ENCODE peak calls at places on chromosomes 11 and 22, in four cellular contexts. One of them, this sample, is unnamed.

GRCh38 chr11:46361283-46362145 is 14.3 kb downstream of the DGKZ start:
- DNase-seq in keratinocyte: no peak
- DNase-seq in psoas muscle: peak; percentile 80
- DNase-seq in tibial artery: peak; percentile 90
- DNase-seq in this sample: peak; percentile 80

GRCh38 chr11:27353593-27354358 is 9.2 kb downstream of the CCDC34 start:
- DNase-seq in psoas muscle: no peak
- DNase-seq in keratinocyte: no peak
- DNase-seq in tibial artery: no peak
- DNase-seq in this sample: no peak

GRCh38 chr22:26435327-26436093 is 6.5 kb downstream of the ASPHD2 start:
- DNase-seq in keratinocyte: no peak
- DNase-seq in psoas muscle: no peak
- DNase-seq in tibial artery: no peak
- DNase-seq in this sample: no peak

GRCh38 chr22:27433585-27434190 is 367.9 kb downstream of the MN1 start:
- DNase-seq in psoas muscle: no peak
- DNase-seq in keratinocyte: no peak
- DNase-seq in tibial artery: no peak
- DNase-seq in this sample: no peak

GRCh38 chr11:65204143-65204542 is 22.4 kb downstream of the CAPN1 start:
- DNase-seq in tibial artery: peak; percentile 31
- DNase-seq in psoas muscle: no peak
- DNase-seq in keratinocyte: no peak
- DNase-seq in this sample: no peak

GRCh38 chr11:113730887-113731726 is 25.0 kb upstream of the TMPRSS5 start:
- DNase-seq in tibial artery: no peak
- DNase-seq in psoas muscle: peak; percentile 20
- DNase-seq in keratinocyte: no peak
- DNase-seq in this sample: no peak

GRCh38 chr11:20111871-20112270 is 48.4 kb downstream of the DBX1 start:
- DNase-seq in tibial artery: no peak
- DNase-seq in psoas muscle: no peak
- DNase-seq in keratinocyte: no peak
- DNase-seq in this sample: no peak

GRCh38 chr22:23180301-23180892 is at the start of gene BCR:
- DNase-seq in psoas muscle: peak; percentile 76
- DNase-seq in keratinocyte: no peak
- DNase-seq in tibial artery: peak; percentile 89
- DNase-seq in this sample: peak; percentile 72

GRCh38 chr11:113683481-113684046 is 22.5 kb downstream of the TMPRSS5 start:
- DNase-seq in keratinocyte: no peak
- DNase-seq in psoas muscle: no peak
- DNase-seq in tibial artery: no peak
- DNase-seq in this sample: no peak

GRCh38 chr22:37659066-37659896 is 758 bp downstream of the PDXP start:
- DNase-seq in psoas muscle: no peak
- DNase-seq in tibial artery: no peak
- DNase-seq in keratinocyte: no peak
- DNase-seq in this sample: no peak

GRCh38 chr22:50049299-50050195 is 8.6 kb downstream of the TTLL8 start:
- DNase-seq in keratinocyte: no peak
- DNase-seq in psoas muscle: no peak
- DNase-seq in tibial artery: no peak
- DNase-seq in this sample: no peak

GRCh38 chr22:49999063-49999900 is 13.3 kb downstream of the IL17REL start:
- DNase-seq in tibial artery: peak; percentile 53
- DNase-seq in keratinocyte: no peak
- DNase-seq in psoas muscle: no peak
- DNase-seq in this sample: no peak

GRCh38 chr11:127791844-127792243 is 791.3 kb upstream of the KIRREL3 start:
- DNase-seq in psoas muscle: no peak
- DNase-seq in keratinocyte: no peak
- DNase-seq in tibial artery: no peak
- DNase-seq in this sample: no peak

GRCh38 chr22:49671331-49672012 is 156.2 kb downstream of the BRD1 start:
- DNase-seq in keratinocyte: no peak
- DNase-seq in tibial artery: peak; percentile 21
- DNase-seq in psoas muscle: no peak
- DNase-seq in this sample: no peak

GRCh38 chr22:43144949-43145348 is 1.8 kb upstream of the MCAT start:
- DNase-seq in tibial artery: no peak
- DNase-seq in psoas muscle: no peak
- DNase-seq in keratinocyte: no peak
- DNase-seq in this sample: no peak

GRCh38 chr11:81359476-81359875 is 1374.2 kb downstream of the FAM181B start:
- DNase-seq in keratinocyte: no peak
- DNase-seq in psoas muscle: no peak
- DNase-seq in tibial artery: no peak
- DNase-seq in this sample: no peak

GRCh38 chr22:40668611-40669390 is 10.5 kb upstream of the MCHR1 start:
- DNase-seq in psoas muscle: no peak
- DNase-seq in keratinocyte: no peak
- DNase-seq in tibial artery: no peak
- DNase-seq in this sample: no peak

GRCh38 chr22:29485448-29485847 is 5.4 kb downstream of the NEFH start:
- DNase-seq in tibial artery: no peak
- DNase-seq in keratinocyte: no peak
- DNase-seq in psoas muscle: no peak
- DNase-seq in this sample: no peak

GRCh38 chr22:29481265-29482000 is 1.4 kb downstream of the NEFH start:
- DNase-seq in keratinocyte: no peak
- DNase-seq in psoas muscle: peak; percentile 27
- DNase-seq in tibial artery: no peak
- DNase-seq in this sample: no peak

GRCh38 chr22:29482253-29482652 is 2.2 kb downstream of the NEFH start:
- DNase-seq in keratinocyte: no peak
- DNase-seq in tibial artery: no peak
- DNase-seq in psoas muscle: no peak
- DNase-seq in this sample: no peak

GRCh38 chr22:29482726-29483125 is 2.7 kb downstream of the NEFH start:
- DNase-seq in keratinocyte: no peak
- DNase-seq in psoas muscle: no peak
- DNase-seq in tibial artery: no peak
- DNase-seq in this sample: no peak

DNA sequence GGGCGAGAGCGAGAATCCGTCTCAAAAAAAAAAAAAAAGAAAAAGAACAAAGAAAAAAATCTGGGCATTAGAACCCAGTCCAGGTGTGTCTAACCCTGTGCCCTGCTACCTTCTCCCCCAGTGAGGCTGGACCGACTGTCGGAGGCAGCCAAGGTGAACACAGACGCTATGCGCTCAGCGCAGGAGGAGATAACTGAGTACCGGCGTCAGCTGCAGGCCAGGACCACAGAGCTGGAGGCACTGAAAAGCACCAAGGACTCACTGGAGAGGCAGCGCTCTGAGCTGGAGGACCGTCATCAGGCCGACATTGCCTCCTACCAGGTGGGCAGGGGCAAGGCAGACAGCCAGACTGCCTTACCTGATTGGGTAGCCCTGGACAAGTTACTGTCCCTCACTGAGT is 3.2 kb downstream of the NEFH start:
- DNase-seq in psoas muscle: no peak
- DNase-seq in tibial artery: no peak
- DNase-seq in keratinocyte: no peak
- DNase-seq in this sample: no peak
- H3K27me3 ChIP-seq in psoas muscle: peaks cover 35% of the 10 kb centered on the region
- H3K27me3 ChIP-seq in tibial artery: no peaks in the 10 kb centered on the region
- H3K27me3 ChIP-seq in keratinocyte: peaks cover 45% of the 10 kb centered on the region
- H3K27me3 ChIP-seq in this sample: peaks cover 15% of the 10 kb centered on the region

DNA sequence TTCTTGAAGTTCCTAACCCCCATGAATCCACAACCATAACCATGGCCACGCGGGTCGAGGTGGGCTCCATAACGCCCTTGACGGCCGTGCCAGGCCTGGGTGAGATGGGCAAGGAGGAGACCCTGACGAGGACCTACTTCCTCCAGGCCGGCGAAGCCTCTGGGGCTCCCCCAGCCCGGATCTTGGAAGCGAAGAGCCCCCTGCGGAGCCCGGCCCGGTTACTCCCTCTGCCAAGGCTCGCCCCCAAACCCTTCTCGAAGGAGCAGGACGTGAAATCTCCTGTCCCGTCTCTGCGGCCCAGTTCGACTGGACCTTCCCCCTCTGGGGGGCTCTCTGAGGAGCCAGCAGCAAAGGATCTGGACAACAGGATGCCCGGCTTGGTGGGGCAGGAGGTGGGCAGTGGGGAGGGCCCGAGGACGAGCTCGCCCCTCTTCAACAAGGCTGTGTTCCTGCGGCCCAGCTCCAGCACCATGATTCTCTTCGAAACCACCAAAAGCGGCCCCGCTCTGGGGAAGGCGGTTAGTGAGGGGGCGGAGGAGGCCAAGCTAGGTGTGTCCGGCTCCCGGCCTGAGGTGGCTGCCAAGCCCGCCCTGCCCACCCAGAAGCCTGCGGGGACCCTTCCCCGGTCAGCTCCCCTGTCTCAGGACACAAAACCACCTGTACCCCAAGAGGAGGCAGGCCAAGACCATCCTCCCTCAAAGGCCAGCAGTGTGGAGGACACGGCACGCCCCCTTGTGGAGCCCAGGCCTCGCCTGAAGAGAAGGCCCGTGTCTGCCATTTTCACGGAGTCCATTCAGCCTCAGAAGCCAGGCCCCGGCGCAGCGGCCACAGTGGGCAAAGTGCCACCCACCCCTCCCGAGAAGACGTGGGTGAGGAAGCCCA is 75.7 kb downstream of the KIAA1671 start:
- DNase-seq in psoas muscle: peak; percentile 25
- DNase-seq in keratinocyte: no peak
- DNase-seq in tibial artery: no peak
- DNase-seq in this sample: no peak
- TF ChIP-seq CTCF in psoas muscle: peak; percentile 23
- TF ChIP-seq CTCF in keratinocyte: peak; percentile 23
- TF ChIP-seq CTCF in tibial artery: peak; percentile 28
- TF ChIP-seq CTCF in this sample: peak; percentile 67

GRCh38 chr11:134275188-134275533 is 1.0 kb upstream of the GLB1L3 start:
- DNase-seq in tibial artery: no peak
- DNase-seq in keratinocyte: no peak
- DNase-seq in psoas muscle: no peak
- DNase-seq in this sample: no peak
- H3K4me3 ChIP-seq in tibial artery: no peak overlapping the region
- H3K4me3 ChIP-seq in keratinocyte: peak overlapping the region; percentile 93
- H3K4me3 ChIP-seq in psoas muscle: no peak overlapping the region
- H3K4me3 ChIP-seq in this sample: no peak overlapping the region

DNA sequence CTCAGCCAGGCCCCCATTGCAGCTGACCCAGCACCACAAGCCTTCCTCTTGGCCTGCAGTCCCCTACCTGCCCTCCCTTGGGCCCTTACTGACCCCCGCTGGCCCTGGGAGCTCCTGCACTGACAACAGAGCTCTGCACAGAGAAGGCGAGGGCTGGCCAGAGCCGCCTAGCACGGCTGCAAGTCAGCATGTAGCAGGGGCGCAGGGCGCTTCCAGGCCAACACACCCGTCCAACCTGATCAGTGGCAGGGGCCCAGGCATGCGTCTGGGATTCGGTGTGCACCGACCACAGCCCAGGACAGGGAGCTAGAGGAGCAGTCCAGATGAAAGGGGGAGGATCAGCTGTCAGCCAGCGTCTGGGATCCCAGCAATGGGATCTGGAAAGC is 7.6 kb downstream of the WNT7B start:
- DNase-seq in keratinocyte: no peak
- DNase-seq in tibial artery: no peak
- DNase-seq in psoas muscle: no peak
- DNase-seq in this sample: no peak
- H3K27me3 ChIP-seq in keratinocyte: peaks cover 27% of the 10 kb centered on the region
- H3K27me3 ChIP-seq in tibial artery: no peaks in the 10 kb centered on the region
- H3K27me3 ChIP-seq in psoas muscle: peaks cover 26% of the 10 kb centered on the region
- H3K27me3 ChIP-seq in this sample: peaks cover 22% of the 10 kb centered on the region

DNA sequence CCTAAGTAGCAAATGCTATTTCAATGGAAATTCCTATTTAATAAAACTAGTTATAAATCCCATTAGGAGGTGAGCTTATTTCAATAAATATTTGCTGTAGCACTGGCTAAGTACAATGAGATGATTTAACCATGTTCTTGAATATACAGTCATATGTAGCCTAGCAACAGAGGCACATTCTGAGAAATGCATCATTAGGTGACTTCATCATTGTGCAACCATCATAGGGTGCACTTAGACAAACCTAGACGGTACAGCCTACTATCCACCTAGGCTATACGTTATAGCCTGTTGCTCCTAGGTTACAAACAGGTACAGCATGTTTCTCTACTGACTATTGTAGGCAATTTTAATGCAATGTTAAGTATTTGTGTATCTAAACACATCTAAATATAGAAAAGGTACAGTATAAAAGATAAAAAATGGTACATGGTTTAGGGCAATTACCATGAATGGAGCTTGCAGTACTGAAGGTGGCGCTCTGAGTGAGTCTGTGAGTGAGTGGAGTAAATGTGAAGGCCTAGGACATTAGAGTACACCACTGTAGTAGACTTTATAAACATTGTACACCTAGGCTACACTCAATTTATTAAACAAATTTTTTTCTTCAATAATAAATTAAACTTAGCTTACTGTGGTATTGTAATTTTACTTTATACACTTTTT is 350.1 kb downstream of the CASP12 start:
- DNase-seq in tibial artery: no peak
- DNase-seq in psoas muscle: no peak
- DNase-seq in keratinocyte: no peak
- DNase-seq in this sample: no peak
- TF ChIP-seq CTCF in tibial artery: no peak
- TF ChIP-seq CTCF in psoas muscle: no peak
- TF ChIP-seq CTCF in keratinocyte: no peak
- TF ChIP-seq CTCF in this sample: no peak

GRCh38 chr11:1854132-1854948 is 1.5 kb downstream of the LSP1 start:
- DNase-seq in tibial artery: no peak
- DNase-seq in psoas muscle: no peak
- DNase-seq in keratinocyte: no peak
- DNase-seq in this sample: no peak

GRCh38 chr11:1852271-1852877 is 510 bp upstream of the LSP1 start:
- DNase-seq in tibial artery: no peak
- DNase-seq in psoas muscle: no peak
- DNase-seq in keratinocyte: no peak
- DNase-seq in this sample: no peak

GRCh38 chr11:1852885-1853284 is at the start of gene LSP1:
- DNase-seq in psoas muscle: no peak
- DNase-seq in tibial artery: no peak
- DNase-seq in keratinocyte: no peak
- DNase-seq in this sample: no peak

GRCh38 chr11:1854949-1855885 is 2.3 kb downstream of the LSP1 start:
- DNase-seq in psoas muscle: no peak
- DNase-seq in tibial artery: no peak
- DNase-seq in keratinocyte: no peak
- DNase-seq in this sample: no peak

GRCh38 chr11:1853376-1854131 is 670 bp downstream of the LSP1 start:
- DNase-seq in psoas muscle: no peak
- DNase-seq in tibial artery: no peak
- DNase-seq in keratinocyte: no peak
- DNase-seq in this sample: no peak
- H3K4me3 ChIP-seq in psoas muscle: peak overlapping the region; percentile 34
- H3K4me3 ChIP-seq in tibial artery: peak overlapping the region; percentile 22
- H3K4me3 ChIP-seq in keratinocyte: no peak overlapping the region
- H3K4me3 ChIP-seq in this sample: peak overlapping the region; percentile 11

GRCh38 chr11:124756753-124757227 is 4.7 kb upstream of the VSIG2 start:
- DNase-seq in keratinocyte: no peak
- DNase-seq in tibial artery: no peak
- DNase-seq in psoas muscle: no peak
- DNase-seq in this sample: no peak
- H3K27me3 ChIP-seq in keratinocyte: peaks cover 83% of the 10 kb centered on the region
- H3K27me3 ChIP-seq in tibial artery: no peaks in the 10 kb centered on the region
- H3K27me3 ChIP-seq in psoas muscle: peaks cover 21% of the 10 kb centered on the region
- H3K27me3 ChIP-seq in this sample: peaks cover 9% of the 10 kb centered on the region

GRCh38 chr22:35627267-35628041 is 10.3 kb upstream of the MB start:
- DNase-seq in keratinocyte: peak; percentile 73
- DNase-seq in tibial artery: peak; percentile 91
- DNase-seq in psoas muscle: peak; percentile 75
- DNase-seq in this sample: peak; percentile 90
- TF ChIP-seq CTCF in keratinocyte: peak; percentile 53
- TF ChIP-seq CTCF in tibial artery: peak; percentile 42
- TF ChIP-seq CTCF in psoas muscle: peak; percentile 33
- TF ChIP-seq CTCF in this sample: peak; percentile 52

This sample was measured in right atrium auricular region.